ENCODE peak calls at places on chromosome 19, in seven cellular contexts. S is non-pigmented ciliary epithelial cell; F is left cardiac atrium; Z is PC-9; Q is PC-3; T is stimulated activated CD4-positive, alpha-beta T cell treated with anti-CD3 and anti-CD28 coated beads, Interleukin-4, amount 100 ng/mL, for 1 hour; X is COR-L47. G is an unnamed sample.

GRCh38 chr19:6527893-6528543 is 2.8 kb upstream of the TNFSF9 start:
- DNase-seq in S (no peak), F (no peak), Z (no peak), Q (no peak), T (no peak), X (no peak), G (no peak)

GRCh38 chr19:49110567-49110966 is 3.6 kb upstream of the LIN7B start:
- DNase-seq in S (no peak), F (no peak), Z (no peak), Q (no peak), T (no peak), X (no peak), G (no peak)

GRCh38 chr19:49497047-49497789 is 984 bp downstream of the RPS11 start:
- DNase-seq in S (no peak), F (peak), Z (peak), Q (peak), T (peak), X (peak), G (peak)

GRCh38 chr19:5693195-5694166 is 3.4 kb downstream of the RPL36 start:
- DNase-seq in S (no peak), F (no peak), Z (no peak), Q (no peak), T (no peak), X (no peak), G (peak)

GRCh38 chr19:34232566-34233481 is 21.5 kb upstream of the GARRE1 start:
- DNase-seq in S (peak), F (peak), Z (peak), Q (peak), T (no peak), X (no peak), G (peak)

GRCh38 chr19:13783565-13784500 is 9.6 kb downstream of the C19orf53 start:
- DNase-seq in S (no peak), F (no peak), Z (no peak), Q (no peak), T (no peak), X (no peak), G (no peak)

GRCh38 chr19:35153701-35154534 is 617 bp upstream of the FXYD5 start:
- DNase-seq in S (no peak), F (peak), Z (peak), Q (peak), T (peak), X (peak), G (peak)

GRCh38 chr19:29965529-29965928 is 23.5 kb downstream of the URI1 start:
- DNase-seq in S (peak), F (no peak), Z (no peak), Q (peak), T (no peak), X (no peak), G (no peak)

GRCh38 chr19:38213911-38214625 is 10.0 kb downstream of the DPF1 start:
- DNase-seq in S (peak), F (no peak), Z (peak), Q (peak), T (peak), X (no peak), G (no peak)

GRCh38 chr19:391726-392374 is 17.1 kb downstream of the C2CD4C start:
- DNase-seq in S (no peak), F (peak), Z (no peak), Q (no peak), T (no peak), X (no peak), G (no peak)

GRCh38 chr19:44571830-44572661 is 41.3 kb upstream of the IGSF23 start:
- DNase-seq in S (no peak), F (no peak), Z (no peak), Q (no peak), T (no peak), X (no peak), G (no peak)

GRCh38 chr19:14073925-14074838 is 1.6 kb downstream of the MISP3 start:
- DNase-seq in S (no peak), F (peak), Z (peak), Q (peak), T (peak), X (peak), G (peak)

GRCh38 chr19:38534574-38534973 is 83.2 kb downstream of the MAP4K1 start:
- DNase-seq in S (no peak), F (no peak), Z (no peak), Q (no peak), T (no peak), X (no peak), G (no peak)

GRCh38 chr19:38654478-38655079 is 7.1 kb downstream of the ACTN4 start:
- DNase-seq in S (no peak), F (no peak), Z (no peak), Q (no peak), T (no peak), X (no peak), G (no peak)

GRCh38 chr19:10769533-10770491 is 51.9 kb downstream of the DNM2 start:
- DNase-seq in S (no peak), F (peak), Z (no peak), Q (peak), T (no peak), X (no peak), G (peak)

GRCh38 chr19:18070181-18070580 is 16.6 kb downstream of the IL12RB1 start:
- DNase-seq in S (no peak), F (no peak), Z (no peak), Q (no peak), T (no peak), X (no peak), G (no peak)

GRCh38 chr19:35977446-35978222 is 17.4 kb upstream of the SDHAF1 start:
- DNase-seq in S (no peak), F (no peak), Z (no peak), Q (no peak), T (no peak), X (peak), G (no peak)

GRCh38 chr19:34257559-34257924 is 3.2 kb downstream of the GARRE1 start:
- DNase-seq in S (no peak), F (no peak), Z (no peak), Q (no peak), T (no peak), X (no peak), G (no peak)

GRCh38 chr19:4206818-4207484 is 22.4 kb upstream of the EBI3 start:
- DNase-seq in S (no peak), F (no peak), Z (peak), Q (no peak), T (no peak), X (peak), G (no peak)